ENCODE peak calls at places on chromosomes 3 and 15, in seven cellular contexts. G is HTR-8/SVneo; O is endodermal cell; U is stimulated activated CD4-positive, alpha-beta T cell treated with anti-CD3 and anti-CD28 coated beads, TNF-alpha, amount 100 ng/mL, for 24 hours; N is A549; H is IMR-90; Y is CD8-positive, alpha-beta T cell. X is an unnamed sample.

GRCh38 chr15:85164841-85165466 is 183.3 kb downstream of the PDE8A start:
- DNase-seq in G (no peak), O (no peak), U (no peak), N (no peak), H (no peak), Y (no peak), X (no peak)

GRCh38 chr3:4426782-4427344 is 40.2 kb downstream of the SUMF1 start:
- DNase-seq in G (peak), O (no peak), U (no peak), N (no peak), H (peak), Y (no peak), X (peak)

GRCh38 chr15:36313021-36313420 is 266.4 kb upstream of the CDIN1 start:
- DNase-seq in G (no peak), O (no peak), U (no peak), N (no peak), H (peak), Y (no peak), X (no peak)

GRCh38 chr3:101992861-101993260 is 143.5 kb downstream of the NFKBIZ start:
- DNase-seq in G (no peak), O (no peak), U (no peak), N (no peak), H (no peak), Y (no peak), X (no peak)

GRCh38 chr3:46146021-46146420 is 62.1 kb downstream of the CCR1 start:
- DNase-seq in G (no peak), O (no peak), U (no peak), N (no peak), H (no peak), Y (no peak), X (no peak)

GRCh38 chr3:101038393-101038792 is 45.2 kb upstream of the ABI3BP start:
- DNase-seq in G (no peak), O (no peak), U (no peak), N (no peak), H (peak), Y (no peak), X (no peak)

GRCh38 chr3:9211155-9211950 is 38.1 kb downstream of the SRGAP3 start:
- DNase-seq in G (no peak), O (no peak), U (no peak), N (no peak), H (peak), Y (no peak), X (no peak)

GRCh38 chr3:186746008-186746407 is 28.8 kb downstream of the KNG1 start:
- DNase-seq in G (peak), O (peak), U (no peak), N (peak), H (peak), Y (no peak), X (no peak)

GRCh38 chr3:154904328-154904727 is 175.8 kb upstream of the MME start:
- DNase-seq in G (peak), O (peak), U (no peak), N (no peak), H (peak), Y (no peak), X (peak)

GRCh38 chr3:126105691-126106187 is 21.8 kb upstream of the SLC41A3 start:
- DNase-seq in G (no peak), O (peak), U (no peak), N (no peak), H (no peak), Y (peak), X (no peak)

GRCh38 chr15:22902981-22903380 is 64.5 kb downstream of the NIPA2 start:
- DNase-seq in G (no peak), O (no peak), U (no peak), N (no peak), H (no peak), Y (no peak), X (no peak)